ENCODE peak calls at places on chromosomes 3 and 15, in four cellular contexts. L is PC-3, G is stomach, Z is left lung. E is an unnamed sample. For H3K4me1, the result is how much of the 10 kb centered on the place peaks cover.

GRCh38 chr3:72042397-72043211 is 257.7 kb upstream of the PROK2 start:
- DNase-seq in L (no peak), G (no peak), Z (peak), E (no peak)

GRCh38 chr15:59232476-59232875 is 25.8 kb downstream of the LDHAL6B start:
- DNase-seq in L (peak), G (no peak), Z (no peak), E (no peak)

GRCh38 chr3:37944243-37944955 is 46.2 kb upstream of the VILL start:
- DNase-seq in L (no peak), G (no peak), Z (no peak), E (no peak)

GRCh38 chr15:82572311-82572710 is 32.1 kb upstream of the RPS17 start:
- DNase-seq in L (no peak), G (no peak), Z (no peak), E (no peak)

GRCh38 chr3:39809995-39810595 is 686 bp downstream of the MYRIP start:
- DNase-seq in L (no peak), G (peak), Z (no peak), E (no peak)

GRCh38 chr15:74108111-74108510 is 22.3 kb upstream of the ISLR2 start:
- DNase-seq in L (no peak), G (no peak), Z (no peak), E (no peak)

GRCh38 chr3:52774901-52775864 is 2.2 kb upstream of the ITIH1 start:
- DNase-seq in L (no peak), G (peak), Z (peak), E (no peak)

GRCh38 chr15:34049096-34049495 is 10.1 kb upstream of the AVEN start:
- DNase-seq in L (peak), G (no peak), Z (no peak), E (no peak)

GRCh38 chr15:26628879-26629529 is 143.9 kb downstream of the GABRB3 start:
- DNase-seq in L (peak), G (peak), Z (peak), E (no peak)

GRCh38 chr3:99764377-99764776 is 53.3 kb upstream of the CMSS1 start:
- DNase-seq in L (no peak), G (no peak), Z (no peak), E (no peak)

GRCh38 chr15:60972866-60973265 is 256.2 kb downstream of the RORA start:
- DNase-seq in L (peak), G (no peak), Z (no peak), E (no peak)
- H3K4me1 ChIP-seq in L (under half), G (under half), Z (under half), E (under half)

GRCh38 chr15:99614749-99615288 is 49.0 kb downstream of the MEF2A start:
- DNase-seq in L (no peak), G (no peak), Z (no peak), E (no peak)

GRCh38 chr15:99615460-99615859 is 49.7 kb downstream of the MEF2A start:
- DNase-seq in L (no peak), G (no peak), Z (no peak), E (no peak)

GRCh38 chr15:99613887-99614642 is 48.3 kb downstream of the MEF2A start:
- DNase-seq in L (no peak), G (no peak), Z (no peak), E (no peak)

GRCh38 chr15:99616773-99617342 is 51.1 kb downstream of the MEF2A start:
- DNase-seq in L (no peak), G (no peak), Z (no peak), E (no peak)

GRCh38 chr15:99616129-99616528 is 50.3 kb downstream of the MEF2A start:
- DNase-seq in L (no peak), G (no peak), Z (no peak), E (no peak)
- H3K4me1 ChIP-seq in L (under half), G (half or more), Z (under half), E (under half)

GRCh38 chr3:16521580-16521941 is 8.1 kb upstream of the RFTN1 start:
- DNase-seq in L (no peak), G (no peak), Z (no peak), E (no peak)
- H3K4me1 ChIP-seq in L (under half), G (under half), Z (under half), E (under half)

GRCh38 chr3:152356870-152357276 is 88.1 kb downstream of the MBNL1 start:
- DNase-seq in L (no peak), G (no peak), Z (no peak), E (no peak)
- H3K4me1 ChIP-seq in L (under half), G (under half), Z (under half), E (under half)

DNA sequence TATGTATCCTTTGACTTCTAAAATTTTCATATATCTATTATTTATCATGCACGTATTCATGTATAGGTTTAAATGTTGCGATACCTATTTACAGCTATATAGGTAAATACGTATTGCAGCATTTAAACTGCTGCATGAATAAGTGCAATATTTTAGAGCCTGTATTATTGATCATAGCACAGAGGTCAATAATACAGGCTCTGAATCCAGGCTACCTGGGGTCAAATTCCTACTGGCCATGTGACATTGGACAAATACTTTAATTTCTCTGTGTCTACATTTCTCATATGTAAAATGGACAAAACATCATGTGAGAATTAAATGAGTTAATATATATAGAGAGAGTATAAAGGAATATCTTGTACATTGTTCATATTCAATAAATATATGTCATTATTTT is 352.9 kb upstream of the ROBO2 start:
- DNase-seq in L (no peak), G (no peak), Z (no peak), E (no peak)
- H3K4me1 ChIP-seq in L (under half), G (under half), Z (under half), E (under half)

GRCh38 chr3:149400645-149401044 is 23.2 kb upstream of the TM4SF1 start:
- DNase-seq in L (no peak), G (no peak), Z (no peak), E (no peak)
- H3K4me1 ChIP-seq in L (half or more), G (under half), Z (under half), E (under half)

DNA sequence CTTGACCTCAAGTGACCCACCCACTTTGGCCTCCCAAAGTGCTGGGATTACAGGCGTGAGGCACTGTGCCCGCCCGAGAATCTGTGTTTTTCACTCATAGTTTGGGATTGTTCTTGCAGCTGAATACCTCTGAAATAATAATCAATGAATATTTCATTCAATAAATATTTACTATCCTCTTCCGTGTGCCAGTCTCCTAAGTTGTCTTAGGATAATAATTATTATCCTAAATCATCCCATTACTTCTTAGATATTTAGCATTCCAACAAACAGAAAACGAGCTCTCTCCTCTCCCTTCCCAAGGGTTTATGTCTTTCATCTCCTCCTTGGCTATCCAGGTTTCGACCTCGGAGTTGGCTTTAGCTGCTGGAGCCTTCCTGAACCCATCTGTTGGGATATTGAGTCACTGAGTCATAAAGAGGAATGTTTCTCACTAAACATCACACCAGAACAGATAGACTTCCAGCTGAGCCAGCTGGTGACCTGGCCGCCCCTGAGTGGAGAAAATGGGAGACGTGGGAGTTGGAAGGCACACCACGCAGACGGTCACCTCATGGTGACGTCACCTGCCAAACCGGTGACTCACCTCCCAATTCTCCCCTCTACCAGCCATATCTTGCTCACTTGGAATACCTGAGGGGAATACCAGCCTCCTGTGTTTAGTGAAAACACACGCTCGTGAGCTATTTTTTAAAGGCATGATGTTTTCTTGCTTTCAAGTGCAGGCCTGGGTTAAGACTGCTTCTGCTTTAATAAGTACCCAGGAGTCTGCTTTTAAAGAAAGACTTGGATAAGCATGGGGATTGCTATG is 43.9 kb downstream of the BHLHE40 start:
- DNase-seq in L (peak), G (peak), Z (no peak), E (no peak)
- H3K4me1 ChIP-seq in L (half or more), G (under half), Z (under half), E (under half)

GRCh38 chr15:67380921-67381320 is 126.3 kb downstream of the IQCH start:
- DNase-seq in L (no peak), G (no peak), Z (no peak), E (no peak)
- H3K4me1 ChIP-seq in L (under half), G (under half), Z (under half), E (under half)